ENCODE peak calls at places on chromosome 2, in eight cellular contexts. A, V, W, P, Z, X, D and L are unnamed samples.

GRCh38 chr2:220469201-220469600 is 841.8 kb downstream of the SLC4A3 start:
- DNase-seq in A (no peak), V (no peak), W (no peak), P (no peak), Z (no peak), X (no peak), D (peak), L (no peak)

GRCh38 chr2:15943378-15943851 is 3.1 kb downstream of the MYCN start:
- DNase-seq in A (no peak), V (peak), W (peak), P (peak), Z (peak), X (peak), D (no peak), L (peak)

GRCh38 chr2:233976690-233977294 is 59.6 kb downstream of the TRPM8 start:
- DNase-seq in A (no peak), V (no peak), W (peak), P (peak), Z (no peak), X (peak), D (peak), L (peak)

GRCh38 chr2:165572155-165572554 is 102.7 kb downstream of the CSRNP3 start:
- DNase-seq in A (no peak), V (no peak), W (no peak), P (peak), Z (no peak), X (no peak), D (no peak), L (peak)

GRCh38 chr2:217277646-217278048 is 417.8 kb upstream of the TNP1 start:
- DNase-seq in A (no peak), V (no peak), W (peak), P (no peak), Z (no peak), X (no peak), D (peak), L (no peak)

GRCh38 chr2:207805566-207806226 is 36.0 kb upstream of the FZD5 start:
- DNase-seq in A (no peak), V (no peak), W (no peak), P (no peak), Z (no peak), X (no peak), D (no peak), L (no peak)

GRCh38 chr2:240107386-240107785 is 28.7 kb downstream of the COPS9 start:
- DNase-seq in A (peak), V (no peak), W (no peak), P (no peak), Z (no peak), X (no peak), D (no peak), L (no peak)

GRCh38 chr2:221103930-221104329 is 468.2 kb downstream of the EPHA4 start:
- DNase-seq in A (no peak), V (peak), W (no peak), P (no peak), Z (no peak), X (no peak), D (no peak), L (no peak)

GRCh38 chr2:68987051-68987503 is 12.6 kb downstream of the GKN1 start:
- DNase-seq in A (no peak), V (no peak), W (no peak), P (no peak), Z (no peak), X (no peak), D (no peak), L (no peak)

GRCh38 chr2:70871398-70872211 is 36.0 kb upstream of the CD207 start:
- DNase-seq in A (peak), V (peak), W (peak), P (peak), Z (peak), X (peak), D (peak), L (peak)

GRCh38 chr2:205372141-205372540 is 310.2 kb upstream of the NRP2 start:
- DNase-seq in A (no peak), V (no peak), W (no peak), P (no peak), Z (no peak), X (no peak), D (peak), L (no peak)

GRCh38 chr2:160427629-160428424 is 65.8 kb downstream of the RBMS1 start:
- DNase-seq in A (no peak), V (no peak), W (no peak), P (no peak), Z (no peak), X (no peak), D (peak), L (no peak)

GRCh38 chr2:172344159-172344558 is 83.2 kb upstream of the ITGA6 start:
- DNase-seq in A (no peak), V (no peak), W (no peak), P (no peak), Z (no peak), X (no peak), D (no peak), L (no peak)

GRCh38 chr2:45585267-45585861 is 25.7 kb downstream of the SRBD1 start:
- DNase-seq in A (no peak), V (no peak), W (peak), P (peak), Z (no peak), X (peak), D (peak), L (no peak)

GRCh38 chr2:50344509-50345106 is 687.3 kb downstream of the NRXN1 start:
- DNase-seq in A (no peak), V (no peak), W (no peak), P (no peak), Z (no peak), X (no peak), D (no peak), L (peak)

GRCh38 chr2:28566441-28567075 is 70.7 kb downstream of the PLB1 start:
- DNase-seq in A (peak), V (peak), W (peak), P (peak), Z (peak), X (peak), D (peak), L (peak)

GRCh38 chr2:206452242-206452641 is 8.9 kb downstream of the ADAM23 start:
- DNase-seq in A (no peak), V (no peak), W (no peak), P (no peak), Z (no peak), X (no peak), D (no peak), L (no peak)

GRCh38 chr2:287471-287885 is 413 bp downstream of the ALKAL2 start:
- DNase-seq in A (no peak), V (peak), W (no peak), P (no peak), Z (no peak), X (peak), D (peak), L (peak)

GRCh38 chr2:7773362-7773973 is 856.3 kb downstream of the RNF144A start:
- DNase-seq in A (no peak), V (no peak), W (no peak), P (no peak), Z (no peak), X (peak), D (no peak), L (no peak)

GRCh38 chr2:71067567-71068217 is 756 bp upstream of the NAGK start:
- DNase-seq in A (no peak), V (no peak), W (no peak), P (no peak), Z (peak), X (peak), D (no peak), L (no peak)

GRCh38 chr2:157672129-157672528 is 43.5 kb upstream of the ACVR1C start:
- DNase-seq in A (no peak), V (no peak), W (no peak), P (no peak), Z (no peak), X (no peak), D (no peak), L (no peak)

GRCh38 chr2:171807831-171808393 is 86.1 kb downstream of the SLC25A12 start:
- DNase-seq in A (no peak), V (no peak), W (no peak), P (no peak), Z (no peak), X (no peak), D (no peak), L (no peak)

GRCh38 chr2:114400890-114401289 is 41.6 kb upstream of the DPP10 start:
- DNase-seq in A (no peak), V (no peak), W (no peak), P (no peak), Z (no peak), X (no peak), D (no peak), L (no peak)

GRCh38 chr2:231370749-231371429 is 24.6 kb upstream of the B3GNT7 start:
- DNase-seq in A (no peak), V (no peak), W (no peak), P (no peak), Z (no peak), X (no peak), D (no peak), L (no peak)

GRCh38 chr2:39595116-39595515 is 70.6 kb upstream of the TMEM178A start:
- DNase-seq in A (no peak), V (no peak), W (no peak), P (no peak), Z (no peak), X (no peak), D (no peak), L (no peak)

GRCh38 chr2:39597309-39597708 is 68.4 kb upstream of the TMEM178A start:
- DNase-seq in A (no peak), V (no peak), W (no peak), P (no peak), Z (no peak), X (no peak), D (no peak), L (no peak)

GRCh38 chr2:39593439-39594393 is 72.0 kb upstream of the TMEM178A start:
- DNase-seq in A (no peak), V (peak), W (peak), P (peak), Z (no peak), X (peak), D (peak), L (peak)
- TF ChIP-seq CTCF in A (no peak), V (no peak), W (peak), P (peak), Z (no peak), X (no peak), D (peak), L (peak)

GRCh38 chr2:152755029-152755428 is 36.6 kb downstream of the ARL6IP6 start:
- DNase-seq in A (no peak), V (peak), W (no peak), P (peak), Z (no peak), X (no peak), D (no peak), L (peak)
- TF ChIP-seq CTCF in A (no peak), V (no peak), W (peak), P (peak), Z (no peak), X (no peak), D (peak), L (peak)

DNA sequence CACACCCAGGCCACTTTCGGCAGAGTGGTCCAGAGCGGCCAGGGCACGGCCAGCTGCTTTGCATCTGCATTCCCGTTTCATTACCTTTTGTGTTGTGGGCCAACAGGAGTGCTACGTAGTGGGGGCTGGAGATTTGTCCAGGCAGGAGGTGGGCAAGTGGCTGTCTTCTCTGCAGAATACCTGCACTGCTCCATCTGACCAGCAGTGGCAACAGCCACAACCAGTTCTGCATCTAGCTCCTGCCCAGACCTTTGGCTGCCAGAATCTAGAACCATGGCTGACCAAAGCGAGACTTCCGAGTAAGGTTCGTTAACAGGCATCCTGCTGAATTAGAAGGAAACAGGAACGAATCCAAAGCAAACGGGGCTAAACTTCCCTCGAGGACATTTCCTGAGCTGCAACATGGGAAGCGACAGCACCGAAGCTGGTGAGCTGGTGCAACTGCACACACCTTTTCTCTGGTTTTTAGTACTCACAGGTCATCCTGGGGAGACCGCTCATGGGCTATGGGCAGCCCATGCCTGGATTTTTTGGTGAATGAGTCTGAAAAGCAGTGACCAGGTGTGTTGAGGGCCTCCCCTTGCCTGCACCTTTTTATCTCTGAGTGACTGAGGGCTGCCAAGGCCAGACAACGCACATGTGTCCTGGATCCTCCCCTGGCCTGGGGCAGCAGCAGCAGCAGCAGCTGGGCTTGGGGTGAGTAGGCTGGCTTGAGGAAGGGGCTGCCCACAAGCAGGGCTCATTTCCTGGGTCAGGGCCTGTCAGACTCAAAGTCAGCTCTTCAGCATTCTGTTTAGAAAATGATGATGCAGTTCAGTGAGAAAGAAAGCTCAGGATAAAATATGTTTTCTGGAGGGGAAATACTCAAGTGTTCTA is 10.6 kb downstream of the GDF7 start:
- DNase-seq in A (no peak), V (no peak), W (no peak), P (no peak), Z (no peak), X (peak), D (no peak), L (no peak)
- TF ChIP-seq CTCF in A (no peak), V (no peak), W (peak), P (peak), Z (no peak), X (no peak), D (peak), L (no peak)

GRCh38 chr2:237736783-237737182 is 61.8 kb upstream of the RBM44 start:
- DNase-seq in A (no peak), V (no peak), W (no peak), P (no peak), Z (no peak), X (no peak), D (no peak), L (no peak)

GRCh38 chr2:237734905-237735623 is 63.5 kb upstream of the RBM44 start:
- DNase-seq in A (no peak), V (no peak), W (no peak), P (no peak), Z (no peak), X (no peak), D (no peak), L (no peak)

GRCh38 chr2:237733677-237734300 is 64.8 kb upstream of the RBM44 start:
- DNase-seq in A (peak), V (no peak), W (no peak), P (peak), Z (no peak), X (no peak), D (no peak), L (no peak)

GRCh38 chr2:237737196-237737865 is 61.2 kb upstream of the RBM44 start:
- DNase-seq in A (no peak), V (no peak), W (no peak), P (no peak), Z (no peak), X (no peak), D (no peak), L (no peak)

GRCh38 chr2:237735762-237736161 is 62.8 kb upstream of the RBM44 start:
- DNase-seq in A (no peak), V (no peak), W (no peak), P (no peak), Z (no peak), X (no peak), D (no peak), L (no peak)
- TF ChIP-seq CTCF in A (no peak), V (no peak), W (no peak), P (no peak), Z (no peak), X (no peak), D (no peak), L (no peak)

GRCh38 chr2:10390369-10390801 is 57.7 kb downstream of the ODC1 start:
- DNase-seq in A (no peak), V (no peak), W (no peak), P (no peak), Z (no peak), X (no peak), D (no peak), L (no peak)

GRCh38 chr2:10393648-10393982 is 54.5 kb downstream of the ODC1 start:
- DNase-seq in A (no peak), V (no peak), W (no peak), P (no peak), Z (no peak), X (no peak), D (no peak), L (no peak)

GRCh38 chr2:10392548-10392947 is 55.6 kb downstream of the ODC1 start:
- DNase-seq in A (no peak), V (no peak), W (no peak), P (no peak), Z (no peak), X (no peak), D (no peak), L (no peak)

GRCh38 chr2:10392951-10393647 is 55.0 kb downstream of the ODC1 start:
- DNase-seq in A (no peak), V (no peak), W (no peak), P (peak), Z (peak), X (no peak), D (no peak), L (no peak)

DNA sequence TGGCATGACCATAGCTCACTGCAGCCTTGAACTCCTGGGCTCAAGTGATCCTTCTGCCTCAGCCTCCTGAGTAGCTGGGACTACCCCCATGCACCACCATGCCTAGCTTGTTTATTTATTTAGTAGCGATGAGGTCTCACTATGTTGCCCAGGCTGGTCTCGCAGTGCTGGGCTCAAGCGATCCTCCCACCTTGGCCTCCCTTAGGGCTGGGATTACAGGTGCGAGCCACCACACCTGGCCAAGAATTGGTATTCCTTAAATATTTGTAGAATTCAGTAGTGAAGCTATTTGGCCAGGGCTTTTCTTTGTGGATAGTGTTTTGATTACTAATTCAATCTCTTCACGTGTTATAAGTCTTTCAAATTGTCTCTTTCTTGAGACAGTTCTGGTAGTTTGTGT is 56.0 kb downstream of the ODC1 start:
- DNase-seq in A (no peak), V (no peak), W (no peak), P (no peak), Z (no peak), X (no peak), D (no peak), L (no peak)
- TF ChIP-seq CTCF in A (no peak), V (no peak), W (no peak), P (no peak), Z (no peak), X (no peak), D (no peak), L (no peak)

DNA sequence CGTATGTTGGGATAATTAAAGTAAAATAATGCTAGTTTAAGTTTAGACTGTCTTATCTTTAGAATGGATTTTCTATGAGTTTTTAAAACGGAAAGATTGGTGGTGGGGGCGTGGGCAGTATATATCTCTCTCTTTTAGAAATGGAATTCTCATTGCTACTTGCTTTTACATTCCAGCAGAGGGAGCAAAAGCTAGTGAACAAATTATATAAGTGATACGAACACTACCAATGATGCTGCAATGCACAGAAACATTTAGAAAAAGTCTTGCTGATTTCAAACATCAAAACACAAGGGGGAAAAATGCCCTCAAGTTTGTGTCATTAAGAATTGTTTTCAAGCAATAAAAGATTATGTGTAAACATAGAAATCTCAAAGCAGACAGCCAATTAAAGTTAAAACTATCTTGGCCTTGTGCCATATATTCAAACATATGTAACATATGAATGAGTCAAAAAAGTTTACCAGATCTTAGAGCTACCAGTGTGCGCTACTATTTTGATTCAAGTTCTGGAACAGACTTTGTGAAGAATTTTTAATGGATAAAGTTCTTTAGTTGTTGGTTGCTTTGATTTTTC is 296.3 kb upstream of the KCNJ3 start:
- DNase-seq in A (no peak), V (no peak), W (peak), P (no peak), Z (no peak), X (no peak), D (peak), L (no peak)
- TF ChIP-seq CTCF in A (no peak), V (no peak), W (peak), P (peak), Z (peak), X (no peak), D (peak), L (peak)

GRCh38 chr2:203097735-203098134 is 83.1 kb downstream of the NBEAL1 start:
- DNase-seq in A (no peak), V (no peak), W (no peak), P (peak), Z (no peak), X (no peak), D (no peak), L (no peak)
- TF ChIP-seq CTCF in A (no peak), V (no peak), W (peak), P (peak), Z (no peak), X (no peak), D (peak), L (peak)

GRCh38 chr2:200188851-200189250 is 117.6 kb upstream of the SPATS2L start:
- DNase-seq in A (no peak), V (no peak), W (no peak), P (no peak), Z (no peak), X (no peak), D (no peak), L (no peak)
- TF ChIP-seq CTCF in A (no peak), V (no peak), W (no peak), P (no peak), Z (no peak), X (no peak), D (no peak), L (no peak)

GRCh38 chr2:33126552-33126951 is 179.8 kb downstream of the LTBP1 start:
- DNase-seq in A (no peak), V (no peak), W (no peak), P (no peak), Z (no peak), X (no peak), D (no peak), L (no peak)
- TF ChIP-seq CTCF in A (no peak), V (no peak), W (no peak), P (peak), Z (no peak), X (no peak), D (peak), L (no peak)